ENCODE peak calls at places on chromosomes 5 and 9, in six cellular contexts. Q is uterus; F is activated CD4-positive, alpha-beta T cell treated with anti-CD3 and anti-CD28 coated beads for 24 hours; O is anterior cingulate cortex; K is T-helper 2 cell; U is sigmoid colon. R is an unnamed sample.

GRCh38 chr5:102733534-102733933 is 21.6 kb upstream of the PAM start:
- DNase-seq in Q (no peak), F (no peak), O (no peak), K (no peak), U (no peak), R (no peak)

GRCh38 chr9:5719546-5719945 is 90.6 kb downstream of the RIC1 start:
- DNase-seq in Q (no peak), F (no peak), O (no peak), K (no peak), U (no peak), R (no peak)

GRCh38 chr9:92345582-92345981 is 19.8 kb downstream of the CENPP start:
- DNase-seq in Q (no peak), F (no peak), O (no peak), K (no peak), U (no peak), R (no peak)

GRCh38 chr5:141954193-141954592 is 3.8 kb downstream of the PCDH12 start:
- DNase-seq in Q (no peak), F (no peak), O (no peak), K (no peak), U (no peak), R (no peak)

GRCh38 chr9:78676623-78677022 is 379.7 kb downstream of the PSAT1 start:
- DNase-seq in Q (no peak), F (no peak), O (no peak), K (no peak), U (no peak), R (no peak)

GRCh38 chr9:15524845-15525455 is 14.2 kb upstream of the PSIP1 start:
- DNase-seq in Q (no peak), F (no peak), O (no peak), K (no peak), U (no peak), R (no peak)

GRCh38 chr9:103139891-103140290 is 144.8 kb downstream of the CYLC2 start:
- DNase-seq in Q (no peak), F (no peak), O (no peak), K (no peak), U (no peak), R (no peak)

GRCh38 chr5:106639488-106639887 is 1031.2 kb downstream of the EFNA5 start:
- DNase-seq in Q (no peak), F (no peak), O (no peak), K (no peak), U (no peak), R (no peak)

GRCh38 chr5:148827723-148828122 is 1.3 kb downstream of the ADRB2 start:
- DNase-seq in Q (no peak), F (no peak), O (no peak), K (no peak), U (no peak), R (no peak)

GRCh38 chr5:3531320-3531986 is 64.2 kb upstream of the IRX1 start:
- DNase-seq in Q (no peak), F (no peak), O (no peak), K (no peak), U (no peak), R (no peak)

GRCh38 chr5:14016549-14016948 is 72.1 kb upstream of the DNAH5 start:
- DNase-seq in Q (no peak), F (no peak), O (no peak), K (no peak), U (no peak), R (no peak)

GRCh38 chr5:73796164-73797141 is 170.5 kb downstream of the ARHGEF28 start:
- DNase-seq in Q (peak; percentile 23), F (no peak), O (no peak), K (no peak), U (no peak), R (peak; percentile 64)

GRCh38 chr9:94741856-94742255 is 15.4 kb downstream of the AOPEP start:
- DNase-seq in Q (no peak), F (no peak), O (no peak), K (no peak), U (no peak), R (no peak)

GRCh38 chr9:88829276-88829675 is 162.0 kb upstream of the S1PR3 start:
- DNase-seq in Q (no peak), F (no peak), O (no peak), K (no peak), U (no peak), R (no peak)

GRCh38 chr9:89802809-89803355 is 198.1 kb downstream of the GADD45G start:
- DNase-seq in Q (peak; percentile 54), F (no peak), O (peak; percentile 24), K (no peak), U (peak; percentile 72), R (no peak)

GRCh38 chr9:3371842-3372241 is 154.0 kb downstream of the RFX3 start:
- DNase-seq in Q (no peak), F (no peak), O (no peak), K (no peak), U (no peak), R (no peak)

GRCh38 chr5:8905021-8905420 is 640.9 kb downstream of the SEMA5A start:
- DNase-seq in Q (no peak), F (no peak), O (no peak), K (no peak), U (no peak), R (no peak)

GRCh38 chr5:132526290-132526973 is 16.9 kb downstream of the IL5 start:
- DNase-seq in Q (no peak), F (no peak), O (no peak), K (no peak), U (no peak), R (peak; percentile 64)

GRCh38 chr5:51159606-51160005 is 223.6 kb upstream of the ISL1 start:
- DNase-seq in Q (no peak), F (no peak), O (no peak), K (no peak), U (no peak), R (no peak)

GRCh38 chr5:133265720-133266575 is 214.1 kb downstream of the HSPA4 start:
- DNase-seq in Q (no peak), F (no peak), O (no peak), K (no peak), U (no peak), R (no peak)

GRCh38 chr5:140159014-140159927 is 15.7 kb upstream of the CYSTM1 start:
- DNase-seq in Q (no peak), F (no peak), O (no peak), K (no peak), U (no peak), R (no peak)